ENCODE peak calls at places on chromosomes 16 and 17, in four cellular contexts. B, I, H and L are unnamed samples. For H3K4me1, the result is how much of the 10 kb centered on the place peaks cover.

GRCh38 chr16:68969338-68969737 is 126.0 kb downstream of the TANGO6 start:
- DNase-seq in H (no peak), B (no peak), I (no peak), L (no peak)

GRCh38 chr17:75159196-75160031 is 5.1 kb upstream of the JPT1 start:
- DNase-seq in H (peak), B (no peak), I (no peak), L (peak)

GRCh38 chr17:18141210-18141803 is 32.8 kb downstream of the MYO15A start:
- DNase-seq in B (no peak), I (no peak), H (peak), L (no peak)

GRCh38 chr16:53865492-53865863 is 161.5 kb downstream of the FTO start:
- DNase-seq in B (no peak), H (peak), I (no peak), L (no peak)

GRCh38 chr17:57597531-57598453 is 147.3 kb downstream of the CCDC182 start:
- DNase-seq in B (no peak), I (peak), H (peak), L (peak)

GRCh38 chr17:36686123-36686669 is 84.8 kb downstream of the MRM1 start:
- DNase-seq in B (peak), I (no peak), H (peak), L (no peak)

GRCh38 chr16:56990407-56991286 is 1.3 kb downstream of the NLRC5 start:
- DNase-seq in I (peak), H (no peak), B (peak), L (no peak)

GRCh38 chr16:74438492-74438979 is 17.3 kb upstream of the CLEC18B start:
- DNase-seq in H (no peak), B (no peak), I (no peak), L (no peak)

GRCh38 chr17:2511138-2511461 is 588 bp downstream of the METTL16 start:
- DNase-seq in H (no peak), B (no peak), I (no peak), L (no peak)

GRCh38 chr16:53457670-53458069 is 23.4 kb downstream of the RBL2 start:
- DNase-seq in B (no peak), H (peak), I (no peak), L (no peak)

GRCh38 chr16:81694494-81695285 is 84.4 kb upstream of the PLCG2 start:
- DNase-seq in B (no peak), I (no peak), H (no peak), L (no peak)

GRCh38 chr16:19851476-19851875 is 33.2 kb downstream of the GPRC5B start:
- DNase-seq in I (no peak), B (no peak), H (no peak), L (no peak)

GRCh38 chr16:86242244-86243122 is 267.8 kb upstream of the FOXF1 start:
- DNase-seq in H (no peak), B (no peak), I (peak), L (no peak)

GRCh38 chr16:89801800-89802199 is 14.6 kb downstream of the FANCA start:
- DNase-seq in B (no peak), H (no peak), I (no peak), L (no peak)

GRCh38 chr17:9472541-9472940 is 103.1 kb downstream of the STX8 start:
- DNase-seq in B (no peak), H (no peak), I (peak), L (no peak)

GRCh38 chr16:12311887-12312286 is 335.4 kb downstream of the SNX29 start:
- DNase-seq in B (no peak), I (no peak), H (peak), L (no peak)

GRCh38 chr16:59632266-59632855 is 898.2 kb upstream of the GOT2 start:
- DNase-seq in I (no peak), H (peak), B (no peak), L (no peak)

GRCh38 chr17:67489273-67489672 is 112.2 kb downstream of the PITPNC1 start:
- DNase-seq in I (no peak), H (no peak), B (no peak), L (no peak)
- H3K27ac ChIP-seq in I (peak), H (no peak), B (no peak), L (no peak)

GRCh38 chr17:81328489-81328888 is 33.4 kb upstream of the SLC38A10 start:
- DNase-seq in B (no peak), I (no peak), H (no peak), L (no peak)
- H3K4me1 ChIP-seq in B (under half), I (under half), H (under half), L (under half)

DNA sequence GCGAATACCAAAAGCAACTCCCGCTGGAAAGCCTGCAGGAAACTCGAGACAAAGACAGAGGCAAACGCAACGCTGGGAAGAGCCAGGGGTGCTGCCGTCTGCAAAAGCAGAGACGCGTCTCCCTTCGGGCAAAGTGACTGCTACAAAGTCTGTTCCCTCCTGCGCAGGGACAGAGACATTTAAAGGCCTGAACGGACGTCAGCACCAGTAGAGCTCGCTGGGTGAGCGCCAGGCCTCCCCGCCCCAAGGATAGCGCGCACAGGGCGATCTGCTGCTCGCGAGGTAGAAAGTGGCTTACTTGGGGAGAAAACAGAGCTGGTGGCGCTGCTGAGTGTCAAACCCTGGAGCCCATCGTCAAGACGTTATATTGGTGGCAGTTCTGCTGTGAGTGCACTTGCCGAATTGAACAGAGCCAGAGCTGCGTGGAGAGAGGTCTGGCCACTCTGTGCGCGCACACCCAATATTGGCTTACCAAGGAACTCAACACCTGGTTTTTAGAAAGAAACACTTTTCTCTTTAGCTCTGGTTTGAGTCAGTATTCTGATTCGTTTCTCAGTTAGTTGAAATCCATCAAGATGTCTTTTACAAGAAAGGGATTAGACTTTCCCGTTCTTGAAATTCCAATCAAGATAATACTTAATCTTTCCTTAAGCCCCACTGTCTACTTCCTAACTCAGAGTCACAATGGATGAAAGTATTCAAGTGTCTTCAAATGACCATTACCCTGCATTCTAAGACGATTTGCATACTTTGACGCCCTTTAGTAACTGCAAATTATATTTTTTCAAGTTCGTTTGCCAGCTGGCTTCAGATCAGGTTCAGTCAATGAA is 190.1 kb downstream of the USP22 start:
- DNase-seq in H (peak), B (peak), I (peak), L (peak)
- H3K4me3 ChIP-seq in H (peak), B (no peak), I (peak), L (peak)

GRCh38 chr17:21167303-21167702 is 40.5 kb downstream of the DHRS7B start:
- DNase-seq in H (peak), B (no peak), I (no peak), L (no peak)
- H3K27ac ChIP-seq in H (no peak), B (peak), I (peak), L (peak)

GRCh38 chr17:49108318-49108717 is 24.3 kb upstream of the B4GALNT2 start:
- DNase-seq in B (no peak), H (peak), I (no peak), L (no peak)
- H3K4me1 ChIP-seq in B (under half), H (under half), I (under half), L (under half)

GRCh38 chr17:40810505-40810904 is 10.7 kb upstream of the KRT28 start:
- DNase-seq in I (no peak), H (peak), B (no peak), L (no peak)
- H3K4me3 ChIP-seq in I (no peak), H (no peak), B (no peak), L (no peak)